ENCODE peak calls at places on chromosomes 12 and 14, in seven cellular contexts. X is aorta, J is GM04504, S is dorsolateral prefrontal cortex, N is Kasumi-1, R is A549, G is islet precursor cell. H is an unnamed sample.

GRCh38 chr14:102437997-102438922 is 71.3 kb downstream of the ANKRD9 start:
- DNase-seq in X (peak), J (peak), S (peak), N (peak), R (peak), G (peak), H (peak)

GRCh38 chr14:80522936-80523335 is 311.6 kb upstream of the DIO2 start:
- DNase-seq in X (no peak), J (no peak), S (no peak), N (no peak), R (no peak), G (no peak), H (no peak)

GRCh38 chr12:25995906-25996305 is 37.4 kb downstream of the RASSF8 start:
- DNase-seq in X (no peak), J (no peak), S (no peak), N (no peak), R (no peak), G (no peak), H (no peak)

GRCh38 chr14:61474671-61475070 is 153.3 kb downstream of the PRKCH start:
- DNase-seq in X (no peak), J (no peak), S (no peak), N (no peak), R (no peak), G (no peak), H (no peak)

GRCh38 chr12:108063192-108063591 is 65.9 kb upstream of the WSCD2 start:
- DNase-seq in X (no peak), J (no peak), S (no peak), N (peak), R (no peak), G (peak), H (peak)

GRCh38 chr12:101828463-101829196 is 2.1 kb downstream of the GNPTAB start:
- DNase-seq in X (no peak), J (no peak), S (no peak), N (no peak), R (no peak), G (no peak), H (no peak)

GRCh38 chr12:79155703-79156102 is 291.1 kb downstream of the SYT1 start:
- DNase-seq in X (no peak), J (no peak), S (no peak), N (no peak), R (no peak), G (no peak), H (peak)

GRCh38 chr12:67647547-67648305 is 819 bp upstream of the DYRK2 start:
- DNase-seq in X (peak), J (peak), S (peak), N (peak), R (peak), G (peak), H (peak)

GRCh38 chr14:84749191-84749945 is 780.6 kb upstream of the FLRT2 start:
- DNase-seq in X (no peak), J (no peak), S (no peak), N (no peak), R (no peak), G (no peak), H (no peak)

GRCh38 chr12:47346251-47347019 is 266.7 kb upstream of the AMIGO2 start:
- DNase-seq in X (no peak), J (no peak), S (no peak), N (no peak), R (no peak), G (no peak), H (no peak)

GRCh38 chr12:77122661-77123060 is 57.3 kb upstream of the E2F7 start:
- DNase-seq in X (no peak), J (no peak), S (no peak), N (no peak), R (no peak), G (no peak), H (no peak)

GRCh38 chr14:53613404-53614253 is 343.0 kb downstream of the BMP4 start:
- DNase-seq in X (no peak), J (no peak), S (no peak), N (no peak), R (peak), G (no peak), H (no peak)